ENCODE peak calls at places on chromosome 1, in four cellular contexts. G, E, S and K are unnamed samples.

GRCh38 chr1:3590951-3591865 is 20.1 kb downstream of the MEGF6 start:
- DNase-seq in G (peak), E (peak), S (no peak), K (peak)

GRCh38 chr1:220879509-220880366 is 495 bp downstream of the HLX start:
- DNase-seq in G (peak), E (peak), S (peak), K (peak)

GRCh38 chr1:155078496-155079209 is at the start of gene EFNA3:
- DNase-seq in G (peak), E (peak), S (peak), K (no peak)

GRCh38 chr1:24898152-24898908 is 31.7 kb downstream of the RUNX3 start:
- DNase-seq in G (peak), E (peak), S (peak), K (peak)

GRCh38 chr1:22048351-22049192 is 3.9 kb upstream of the CDC42 start:
- DNase-seq in G (peak), E (no peak), S (peak), K (peak)

GRCh38 chr1:81558291-81559076 is 242.2 kb upstream of the ADGRL2 start:
- DNase-seq in G (no peak), E (no peak), S (no peak), K (peak)

GRCh38 chr1:154767315-154768240 is 102.5 kb downstream of the KCNN3 start:
- DNase-seq in G (no peak), E (no peak), S (peak), K (peak)

GRCh38 chr1:1183221-1183747 is 9.6 kb downstream of the TTLL10 start:
- DNase-seq in G (no peak), E (peak), S (no peak), K (no peak)

GRCh38 chr1:223052931-223053330 is 90.1 kb downstream of the TLR5 start:
- DNase-seq in G (no peak), E (no peak), S (no peak), K (no peak)

GRCh38 chr1:109582021-109582420 is 33.6 kb downstream of the GNAI3 start:
- DNase-seq in G (no peak), E (no peak), S (no peak), K (no peak)

GRCh38 chr1:86151427-86151826 is 5.1 kb downstream of the COL24A1 start:
- DNase-seq in G (no peak), E (no peak), S (peak), K (no peak)

GRCh38 chr1:17451731-17452130 is 12.3 kb upstream of the RCC2 start:
- DNase-seq in G (no peak), E (no peak), S (no peak), K (no peak)

GRCh38 chr1:91555821-91556531 is 55.3 kb downstream of the CDC7 start:
- DNase-seq in G (no peak), E (no peak), S (peak), K (no peak)

GRCh38 chr1:183349201-183349711 is 68.9 kb downstream of the NMNAT2 start:
- DNase-seq in G (no peak), E (no peak), S (peak), K (peak)

GRCh38 chr1:18149113-18149641 is 41.6 kb downstream of the IGSF21 start:
- DNase-seq in G (peak), E (no peak), S (no peak), K (peak)

GRCh38 chr1:11527541-11528452 is 48.8 kb downstream of the DISP3 start:
- DNase-seq in G (peak), E (no peak), S (no peak), K (no peak)

GRCh38 chr1:58941471-58942289 is 157.8 kb upstream of the JUN start:
- DNase-seq in G (no peak), E (no peak), S (no peak), K (no peak)

GRCh38 chr1:50333595-50333974 is 89.7 kb downstream of the DMRTA2 start:
- DNase-seq in G (peak), E (peak), S (peak), K (peak)

GRCh38 chr1:87208116-87208515 is 120.6 kb upstream of the LMO4 start:
- DNase-seq in G (no peak), E (no peak), S (no peak), K (no peak)

GRCh38 chr1:204065174-204065985 is 7.5 kb upstream of the SOX13 start:
- DNase-seq in G (peak), E (peak), S (peak), K (peak)

GRCh38 chr1:20080441-20081330 is 10.7 kb downstream of the PLA2G5 start:
- DNase-seq in G (no peak), E (no peak), S (no peak), K (peak)

GRCh38 chr1:173377266-173377665 is 99.9 kb upstream of the PRDX6 start:
- DNase-seq in G (no peak), E (no peak), S (no peak), K (no peak)
- H4K5ac ChIP-seq in G (no peak), E (no peak), S (no peak), K (no peak)

GRCh38 chr1:205309741-205310140 is 11.8 kb downstream of the NUAK2 start:
- DNase-seq in G (no peak), E (no peak), S (no peak), K (no peak)

GRCh38 chr1:205313681-205314308 is 7.8 kb downstream of the NUAK2 start:
- DNase-seq in G (peak), E (peak), S (peak), K (peak)

GRCh38 chr1:205312866-205313680 is 8.5 kb downstream of the NUAK2 start:
- DNase-seq in G (no peak), E (no peak), S (no peak), K (peak)

GRCh38 chr1:205314986-205315618 is 6.4 kb downstream of the NUAK2 start:
- DNase-seq in G (no peak), E (no peak), S (no peak), K (no peak)

GRCh38 chr1:205310981-205311704 is 10.4 kb downstream of the NUAK2 start:
- DNase-seq in G (no peak), E (no peak), S (no peak), K (no peak)
- H4K5ac ChIP-seq in G (no peak), E (no peak), S (no peak), K (no peak)

GRCh38 chr1:84830136-84830535 is 62.9 kb downstream of the LPAR3 start:
- DNase-seq in G (no peak), E (no peak), S (no peak), K (no peak)
- H4K5ac ChIP-seq in G (no peak), E (no peak), S (no peak), K (no peak)

GRCh38 chr1:38559180-38559874 is 300.2 kb downstream of the RRAGC start:
- DNase-seq in G (no peak), E (no peak), S (no peak), K (no peak)
- H4K5ac ChIP-seq in G (no peak), E (no peak), S (no peak), K (no peak)

DNA sequence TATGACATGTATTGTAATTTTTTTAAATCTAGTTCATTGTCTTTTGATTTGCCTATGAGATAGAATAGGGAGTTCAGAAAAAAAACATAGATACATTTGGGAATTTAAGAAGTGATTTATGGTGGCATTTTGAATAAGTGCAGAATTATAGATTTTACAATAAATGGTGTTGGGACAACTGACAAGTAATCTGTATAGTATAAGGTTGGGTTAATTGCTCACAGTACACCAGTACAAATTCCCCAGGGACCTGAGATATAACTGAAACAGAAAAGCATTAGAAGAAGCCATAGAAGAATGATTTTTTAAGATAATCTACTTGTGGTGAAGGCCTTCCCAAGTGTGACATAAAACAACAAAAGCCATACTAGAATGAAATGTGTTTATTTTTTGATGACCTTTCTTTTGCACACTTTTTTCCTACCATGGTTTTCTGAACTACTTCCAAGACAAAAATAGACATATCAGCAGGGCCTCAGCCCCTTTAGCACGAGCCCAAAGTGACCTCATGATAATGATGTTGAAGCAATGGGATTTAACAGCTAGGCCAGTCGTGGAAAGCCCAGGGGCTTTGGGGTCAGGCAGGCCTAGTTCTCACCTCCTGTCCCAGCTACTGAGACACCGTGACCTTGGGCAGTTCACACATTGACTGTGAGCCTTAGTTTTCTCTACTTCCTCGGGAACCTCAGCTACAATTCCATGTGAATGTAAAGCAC is 87.4 kb downstream of the GREM2 start:
- DNase-seq in G (no peak), E (no peak), S (no peak), K (no peak)
- H4K5ac ChIP-seq in G (no peak), E (no peak), S (no peak), K (no peak)

GRCh38 chr1:167330601-167331293 is 110.1 kb downstream of the POU2F1 start:
- DNase-seq in G (no peak), E (no peak), S (no peak), K (no peak)
- H4K5ac ChIP-seq in G (no peak), E (no peak), S (no peak), K (no peak)

GRCh38 chr1:117244306-117244705 is 33.6 kb upstream of the VTCN1 start:
- DNase-seq in G (no peak), E (no peak), S (no peak), K (no peak)

GRCh38 chr1:117237701-117238413 is 27.1 kb upstream of the VTCN1 start:
- DNase-seq in G (no peak), E (no peak), S (no peak), K (peak)

GRCh38 chr1:117241512-117241911 is 30.8 kb upstream of the VTCN1 start:
- DNase-seq in G (no peak), E (no peak), S (no peak), K (no peak)

GRCh38 chr1:117239467-117239866 is 28.7 kb upstream of the VTCN1 start:
- DNase-seq in G (no peak), E (no peak), S (no peak), K (no peak)

DNA sequence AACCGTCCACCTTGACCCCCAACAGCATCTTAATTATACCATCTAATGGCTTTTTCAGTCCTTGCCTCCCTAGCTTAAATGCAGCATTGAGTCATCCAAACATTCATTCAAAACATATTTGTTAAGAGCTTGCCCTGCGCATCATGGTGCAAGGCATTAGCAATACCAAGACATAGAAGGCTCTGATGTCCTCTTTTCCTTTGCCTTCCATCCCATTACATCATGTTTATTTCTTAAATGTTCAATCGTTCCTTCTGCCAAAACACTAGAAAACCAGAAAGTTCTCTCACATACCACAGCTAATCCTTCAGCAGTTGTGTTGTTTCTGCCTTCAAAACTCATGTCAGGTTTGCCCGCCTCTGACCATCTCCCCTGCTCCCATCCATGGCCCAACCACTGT is 29.8 kb upstream of the VTCN1 start:
- DNase-seq in G (no peak), E (no peak), S (peak), K (no peak)
- H4K5ac ChIP-seq in G (no peak), E (no peak), S (no peak), K (no peak)

GRCh38 chr1:45883633-45884032 is 80.2 kb downstream of the MAST2 start:
- DNase-seq in G (no peak), E (no peak), S (peak), K (no peak)
- H4K5ac ChIP-seq in G (no peak), E (no peak), S (no peak), K (no peak)

GRCh38 chr1:89575207-89575606 is 50.6 kb downstream of the LRRC8B start:
- DNase-seq in G (no peak), E (no peak), S (no peak), K (no peak)

GRCh38 chr1:89573410-89573809 is 48.8 kb downstream of the LRRC8B start:
- DNase-seq in G (no peak), E (no peak), S (no peak), K (no peak)

GRCh38 chr1:89578151-89578550 is 53.5 kb downstream of the LRRC8B start:
- DNase-seq in G (no peak), E (no peak), S (no peak), K (no peak)

GRCh38 chr1:89576016-89576415 is 51.4 kb downstream of the LRRC8B start:
- DNase-seq in G (no peak), E (no peak), S (no peak), K (no peak)

GRCh38 chr1:89574621-89575020 is 50.0 kb downstream of the LRRC8B start:
- DNase-seq in G (no peak), E (no peak), S (no peak), K (no peak)
- H4K5ac ChIP-seq in G (no peak), E (no peak), S (no peak), K (no peak)

GRCh38 chr1:93559045-93559444 is 111.1 kb downstream of the FNBP1L start:
- DNase-seq in G (no peak), E (no peak), S (no peak), K (no peak)
- H4K5ac ChIP-seq in G (no peak), E (no peak), S (no peak), K (no peak)